ENCODE peak calls at places on chromosomes 5 and 9, in six cellular contexts. N is SK-N-SH, M is HFFc6, O is astrocyte of the spinal cord, T is hepatic stellate cell, U is HEK293T. G is an unnamed sample.

GRCh38 chr9:38707885-38708640 is 11.9 kb downstream of the FAM240B start:
- DNase-seq in N (no peak), M (no peak), O (no peak), T (no peak), U (peak; percentile 47), G (no peak)

GRCh38 chr5:10064546-10065215 is 185.0 kb downstream of the ATPSCKMT start:
- DNase-seq in N (no peak), M (no peak), O (no peak), T (no peak), U (no peak), G (no peak)

GRCh38 chr5:79840085-79840990 is 150.7 kb downstream of the CMYA5 start:
- DNase-seq in N (no peak), M (no peak), O (no peak), T (no peak), U (no peak), G (no peak)

GRCh38 chr5:139210585-139210984 is 12.4 kb upstream of the SIL1 start:
- DNase-seq in N (no peak), M (no peak), O (no peak), T (no peak), U (no peak), G (no peak)

GRCh38 chr5:179836225-179837019 is 15.7 kb downstream of the SQSTM1 start:
- DNase-seq in N (no peak), M (no peak), O (peak; percentile 51), T (no peak), U (no peak), G (no peak)

GRCh38 chr5:84861306-84861705 is 476.6 kb upstream of the EDIL3 start:
- DNase-seq in N (no peak), M (no peak), O (peak; percentile 7), T (peak; percentile 4), U (no peak), G (no peak)

GRCh38 chr9:77959803-77960202 is 71.8 kb downstream of the GNAQ start:
- DNase-seq in N (no peak), M (no peak), O (no peak), T (no peak), U (no peak), G (no peak)

GRCh38 chr5:124736111-124736813 is 10.2 kb downstream of the ZNF608 start:
- DNase-seq in N (no peak), M (peak; percentile 74), O (peak; percentile 90), T (peak; percentile 77), U (no peak), G (no peak)

GRCh38 chr9:108041551-108041950 is 552.0 kb upstream of the KLF4 start:
- DNase-seq in N (no peak), M (peak; percentile 70), O (peak; percentile 63), T (peak; percentile 22), U (no peak), G (no peak)

GRCh38 chr5:18043344-18043743 is 409.1 kb downstream of the TAF11L14 start:
- DNase-seq in N (no peak), M (no peak), O (no peak), T (no peak), U (no peak), G (no peak)

GRCh38 chr5:81513982-81514381 is 120.0 kb upstream of the ACOT12 start:
- DNase-seq in N (no peak), M (no peak), O (peak; percentile 26), T (peak; percentile 4), U (no peak), G (no peak)

G was measured in cerebellum.